ENCODE peak calls at places on chromosomes 13 and 19, in eight cellular contexts. M is neural progenitor cell; F is glutamatergic neuron; R is activated CD8-positive, alpha-beta memory T cell treated with anti-CD3 and anti-CD28 coated beads for 1 hour; E is cardiac fibroblast; N is T-helper 17 cell; C is amniotic epithelial cell; G is NCI-H2029. W is an unnamed sample.

GRCh38 chr19:33406521-33407139 is 33.1 kb downstream of the CEBPG start:
- DNase-seq in M (peak), F (peak), R (peak), E (peak), N (peak), C (peak), G (peak), W (peak)

GRCh38 chr13:48221301-48222190 is 11.5 kb upstream of the ITM2B start:
- DNase-seq in M (no peak), F (no peak), R (no peak), E (no peak), N (no peak), C (peak), G (no peak), W (no peak)

GRCh38 chr19:32316034-32316433 is 29.4 kb upstream of the ZNF507 start:
- DNase-seq in M (peak), F (no peak), R (no peak), E (no peak), N (no peak), C (no peak), G (no peak), W (no peak)

GRCh38 chr13:97648171-97648880 is 214.4 kb downstream of the RAP2A start:
- DNase-seq in M (no peak), F (no peak), R (no peak), E (peak), N (no peak), C (peak), G (no peak), W (no peak)

GRCh38 chr13:51668580-51669195 is 84.4 kb downstream of the WDFY2 start:
- DNase-seq in M (no peak), F (no peak), R (no peak), E (no peak), N (no peak), C (no peak), G (no peak), W (peak)

GRCh38 chr13:114131581-114132418 is 623 bp downstream of the RASA3 start:
- DNase-seq in M (peak), F (no peak), R (no peak), E (peak), N (no peak), C (peak), G (no peak), W (no peak)

GRCh38 chr19:4568884-4569283 is 9.4 kb upstream of the SEMA6B start:
- DNase-seq in M (no peak), F (no peak), R (no peak), E (no peak), N (no peak), C (no peak), G (no peak), W (no peak)

GRCh38 chr19:15155296-15155695 is 45.5 kb downstream of the NOTCH3 start:
- DNase-seq in M (no peak), F (no peak), R (no peak), E (no peak), N (no peak), C (no peak), G (no peak), W (no peak)

GRCh38 chr13:100875392-100876043 is 200.9 kb upstream of the TMTC4 start:
- DNase-seq in M (no peak), F (no peak), R (no peak), E (peak), N (no peak), C (peak), G (no peak), W (no peak)

GRCh38 chr13:36736119-36736726 is 62.4 kb downstream of the SERTM1 start:
- DNase-seq in M (peak), F (peak), R (no peak), E (peak), N (peak), C (peak), G (no peak), W (peak)

GRCh38 chr13:76331948-76332712 is 554.1 kb downstream of the KCTD12 start:
- DNase-seq in M (no peak), F (no peak), R (no peak), E (peak), N (no peak), C (peak), G (no peak), W (no peak)

GRCh38 chr13:87671824-87672603 is 843 bp downstream of the SLITRK5 start:
- DNase-seq in M (peak), F (peak), R (no peak), E (no peak), N (no peak), C (no peak), G (no peak), W (no peak)

GRCh38 chr13:30865131-30866009 is 40.7 kb upstream of the MEDAG start:
- DNase-seq in M (peak), F (peak), R (peak), E (peak), N (peak), C (peak), G (peak), W (peak)

GRCh38 chr13:38872693-38873092 is 117.9 kb downstream of the STOML3 start:
- DNase-seq in M (peak), F (peak), R (no peak), E (peak), N (no peak), C (peak), G (no peak), W (peak)

GRCh38 chr19:8487137-8487851 is 15.1 kb downstream of the PRAM1 start:
- DNase-seq in M (no peak), F (no peak), R (peak), E (no peak), N (peak), C (peak), G (no peak), W (no peak)

GRCh38 chr13:113117335-113117872 is 5.2 kb upstream of the F10 start:
- DNase-seq in M (no peak), F (peak), R (no peak), E (no peak), N (no peak), C (no peak), G (no peak), W (no peak)

GRCh38 chr19:42176990-42177685 is 40.3 kb downstream of the DEDD2 start:
- DNase-seq in M (peak), F (peak), R (no peak), E (peak), N (peak), C (peak), G (peak), W (peak)

GRCh38 chr13:34011552-34012085 is 193.7 kb downstream of the RFC3 start:
- DNase-seq in M (peak), F (no peak), R (no peak), E (no peak), N (no peak), C (no peak), G (no peak), W (peak)

GRCh38 chr19:588758-589692 is 656 bp upstream of the HCN2 start:
- DNase-seq in M (peak), F (no peak), R (no peak), E (no peak), N (no peak), C (no peak), G (peak), W (no peak)

GRCh38 chr13:51689597-51689996 is 105.3 kb downstream of the WDFY2 start:
- DNase-seq in M (peak), F (no peak), R (no peak), E (peak), N (no peak), C (no peak), G (no peak), W (peak)

GRCh38 chr19:54357381-54357780 is 7.3 kb downstream of the LAIR1 start:
- DNase-seq in M (no peak), F (no peak), R (no peak), E (no peak), N (no peak), C (no peak), G (no peak), W (no peak)

GRCh38 chr13:110722971-110723370 is 9.5 kb downstream of the ING1 start:
- DNase-seq in M (no peak), F (no peak), R (no peak), E (no peak), N (no peak), C (no peak), G (no peak), W (no peak)

GRCh38 chr13:26208292-26208691 is 13.8 kb downstream of the RNF6 start:
- DNase-seq in M (no peak), F (no peak), R (no peak), E (no peak), N (no peak), C (no peak), G (no peak), W (no peak)

GRCh38 chr19:4713384-4713951 is 10.2 kb downstream of the DPP9 start:
- DNase-seq in M (no peak), F (no peak), R (no peak), E (peak), N (no peak), C (peak), G (no peak), W (no peak)

GRCh38 chr13:29210676-29211075 is 384.8 kb downstream of the SLC7A1 start:
- DNase-seq in M (no peak), F (no peak), R (no peak), E (no peak), N (no peak), C (no peak), G (no peak), W (no peak)

GRCh38 chr19:11463391-11463790 is 17.5 kb downstream of the ELAVL3 start:
- DNase-seq in M (no peak), F (no peak), R (no peak), E (no peak), N (no peak), C (no peak), G (no peak), W (no peak)

GRCh38 chr13:44437356-44438233 is 64.0 kb downstream of the SERP2 start:
- DNase-seq in M (peak), F (no peak), R (no peak), E (peak), N (no peak), C (peak), G (no peak), W (peak)

GRCh38 chr19:55382522-55383054 is 1.5 kb downstream of the TMEM238 start:
- DNase-seq in M (no peak), F (no peak), R (no peak), E (no peak), N (no peak), C (no peak), G (no peak), W (no peak)

W was measured in HepG2.